ENCODE peak calls at places on chromosomes 4 and X, in seven cellular contexts. T, F, W, D, A, Q and I are unnamed samples.

GRCh38 chr4:176549161-176549865 is 229.5 kb downstream of the SPCS3 start:
- DNase-seq in T (no peak), F (no peak), A (peak), Q (no peak), W (no peak), D (no peak), I (no peak)

GRCh38 chr4:165288639-165289428 is 38.6 kb upstream of the MSMO1 start:
- DNase-seq in D (no peak), W (no peak), Q (no peak), F (no peak), T (peak), A (peak), I (no peak)

GRCh38 chr4:155377281-155377680 is 516 bp upstream of the MAP9 start:
- DNase-seq in T (peak), D (no peak), A (peak), Q (no peak), F (no peak), W (no peak), I (no peak)

GRCh38 chrX:17591741-17592110 is 145.6 kb upstream of the SCML1 start:
- DNase-seq in W (no peak), F (no peak), D (no peak), Q (peak), A (peak), T (peak), I (no peak)

GRCh38 chr4:109703664-109704351 is 563 bp upstream of the CASP6 start:
- DNase-seq in D (no peak), W (peak), F (no peak), A (no peak), T (peak), Q (no peak), I (no peak)

GRCh38 chrX:74922922-74923321 is 2.3 kb downstream of the NEXMIF start:
- DNase-seq in T (no peak), D (no peak), Q (no peak), W (no peak), F (no peak), A (no peak), I (peak)

GRCh38 chr4:8754634-8755589 is 116.7 kb downstream of the HMX1 start:
- DNase-seq in T (no peak), Q (no peak), W (no peak), F (no peak), D (no peak), A (no peak), I (no peak)

GRCh38 chr4:13902141-13902540 is 274.6 kb upstream of the BOD1L1 start:
- DNase-seq in D (no peak), Q (no peak), F (no peak), W (no peak), A (no peak), T (no peak), I (no peak)

GRCh38 chr4:13528823-13529129 is 15.5 kb downstream of the NKX3-2 start:
- DNase-seq in A (no peak), T (no peak), D (no peak), F (no peak), W (no peak), Q (no peak), I (peak)

GRCh38 chrX:39953879-39954278 is 143.9 kb downstream of the BCOR start:
- DNase-seq in W (peak), T (peak), D (no peak), Q (peak), F (no peak), A (peak), I (no peak)

DNA sequence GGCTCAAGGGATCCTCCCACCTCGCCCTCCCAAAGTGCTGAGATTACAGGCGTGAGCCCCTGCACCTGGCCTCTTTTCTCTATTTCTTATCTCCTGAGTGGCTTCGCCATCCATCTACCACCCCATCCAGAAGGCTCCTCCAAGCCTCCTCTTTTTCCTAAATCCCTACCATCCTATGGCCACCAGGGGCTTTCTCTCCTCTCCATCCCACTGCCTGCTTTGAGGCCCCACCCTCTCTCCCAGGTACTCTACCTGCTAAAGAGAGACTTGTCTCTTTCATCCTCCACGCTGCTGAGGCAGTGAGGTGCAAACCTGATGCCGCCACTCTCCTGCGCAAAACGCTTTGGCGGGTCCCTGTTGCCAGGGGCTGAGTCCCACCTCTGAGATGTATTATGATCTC is 7.0 kb downstream of the RS1 start:
- DNase-seq in W (no peak), D (no peak), T (no peak), A (no peak), F (no peak), Q (no peak), I (no peak)
- TF ChIP-seq CTCF in W (no peak), D (no peak), T (peak), A (no peak), F (no peak), Q (no peak), I (no peak)

GRCh38 chr4:126221717-126222116 is 907.0 kb downstream of the FAT4 start:
- DNase-seq in Q (no peak), A (no peak), T (no peak), F (no peak), W (no peak), D (no peak), I (no peak)

GRCh38 chr4:126221262-126221661 is 906.5 kb downstream of the FAT4 start:
- DNase-seq in F (no peak), D (no peak), T (no peak), W (no peak), A (no peak), Q (no peak), I (no peak)

DNA sequence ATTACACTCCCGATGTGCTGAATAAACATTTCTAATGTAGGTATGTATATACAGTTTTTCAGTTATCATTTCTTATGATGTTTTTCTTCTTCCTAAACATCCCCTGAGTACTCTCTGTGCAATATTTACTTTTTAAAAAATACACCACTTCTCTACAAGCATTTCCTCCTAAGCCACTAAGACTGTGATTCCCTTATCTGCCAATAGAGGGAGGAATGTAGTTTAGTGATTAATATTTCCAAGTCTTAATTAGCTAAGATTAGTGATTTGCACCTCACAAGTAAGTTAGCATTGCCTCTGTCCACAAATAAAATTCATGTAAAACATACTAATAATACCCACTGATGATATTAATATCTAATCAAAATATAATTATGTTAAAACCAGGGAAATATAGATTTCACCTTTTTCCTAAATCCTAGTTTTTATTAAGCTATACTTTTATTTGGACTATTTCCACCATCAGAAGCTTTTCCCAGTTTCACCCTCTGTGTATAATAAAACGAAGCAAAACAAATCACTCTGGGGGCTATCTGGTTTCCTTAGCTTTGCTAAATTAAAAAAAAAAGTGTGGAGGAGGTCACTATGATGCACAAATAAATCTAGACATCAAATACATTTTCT is 909.1 kb downstream of the FAT4 start:
- DNase-seq in Q (no peak), F (no peak), A (peak), D (no peak), W (peak), T (no peak), I (no peak)
- TF ChIP-seq CTCF in Q (peak), F (no peak), A (peak), D (no peak), W (peak), T (peak), I (peak)

GRCh38 chr4:44580231-44580630 is 71.2 kb downstream of the YIPF7 start:
- DNase-seq in T (no peak), W (no peak), A (no peak), D (no peak), Q (no peak), F (no peak), I (no peak)

GRCh38 chr4:44578954-44579353 is 72.5 kb downstream of the YIPF7 start:
- DNase-seq in Q (no peak), W (no peak), T (no peak), F (no peak), D (no peak), A (no peak), I (no peak)

DNA sequence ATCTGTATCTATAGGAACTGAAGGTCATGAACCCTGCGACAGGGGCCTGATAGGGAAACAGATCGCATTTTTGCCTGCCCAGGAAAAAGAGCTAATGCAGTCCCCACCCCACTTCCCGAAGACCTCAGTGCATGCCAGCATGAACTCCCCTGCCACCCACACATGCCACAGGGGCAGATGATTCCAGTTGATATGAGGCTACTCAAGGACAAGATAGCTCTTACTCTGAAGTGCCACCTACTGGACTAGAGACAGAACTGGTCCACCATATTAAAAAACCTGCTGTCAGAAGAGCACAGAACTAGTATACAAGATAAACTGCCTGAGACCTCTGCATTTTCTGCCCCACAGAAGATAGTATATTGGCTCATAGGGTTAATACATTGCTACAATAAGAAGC is 68.0 kb downstream of the YIPF7 start:
- DNase-seq in A (no peak), D (no peak), T (no peak), W (no peak), Q (no peak), F (no peak), I (peak)
- TF ChIP-seq CTCF in A (no peak), D (no peak), T (no peak), W (no peak), Q (no peak), F (no peak), I (peak)

GRCh38 chr4:108168672-108169562 is at the start of gene LEF1:
- DNase-seq in T (peak), Q (no peak), A (peak), D (peak), W (peak), F (no peak), I (peak)

GRCh38 chr4:108168213-108168671 is 490 bp downstream of the LEF1 start:
- DNase-seq in A (peak), Q (no peak), F (peak), D (peak), T (no peak), W (no peak), I (no peak)

GRCh38 chr4:108166038-108166437 is 2.7 kb downstream of the LEF1 start:
- DNase-seq in D (peak), F (no peak), T (no peak), A (no peak), W (no peak), Q (no peak), I (no peak)

GRCh38 chr4:108165601-108166000 is 3.1 kb downstream of the LEF1 start:
- DNase-seq in D (no peak), Q (no peak), F (no peak), T (no peak), A (no peak), W (no peak), I (no peak)

DNA sequence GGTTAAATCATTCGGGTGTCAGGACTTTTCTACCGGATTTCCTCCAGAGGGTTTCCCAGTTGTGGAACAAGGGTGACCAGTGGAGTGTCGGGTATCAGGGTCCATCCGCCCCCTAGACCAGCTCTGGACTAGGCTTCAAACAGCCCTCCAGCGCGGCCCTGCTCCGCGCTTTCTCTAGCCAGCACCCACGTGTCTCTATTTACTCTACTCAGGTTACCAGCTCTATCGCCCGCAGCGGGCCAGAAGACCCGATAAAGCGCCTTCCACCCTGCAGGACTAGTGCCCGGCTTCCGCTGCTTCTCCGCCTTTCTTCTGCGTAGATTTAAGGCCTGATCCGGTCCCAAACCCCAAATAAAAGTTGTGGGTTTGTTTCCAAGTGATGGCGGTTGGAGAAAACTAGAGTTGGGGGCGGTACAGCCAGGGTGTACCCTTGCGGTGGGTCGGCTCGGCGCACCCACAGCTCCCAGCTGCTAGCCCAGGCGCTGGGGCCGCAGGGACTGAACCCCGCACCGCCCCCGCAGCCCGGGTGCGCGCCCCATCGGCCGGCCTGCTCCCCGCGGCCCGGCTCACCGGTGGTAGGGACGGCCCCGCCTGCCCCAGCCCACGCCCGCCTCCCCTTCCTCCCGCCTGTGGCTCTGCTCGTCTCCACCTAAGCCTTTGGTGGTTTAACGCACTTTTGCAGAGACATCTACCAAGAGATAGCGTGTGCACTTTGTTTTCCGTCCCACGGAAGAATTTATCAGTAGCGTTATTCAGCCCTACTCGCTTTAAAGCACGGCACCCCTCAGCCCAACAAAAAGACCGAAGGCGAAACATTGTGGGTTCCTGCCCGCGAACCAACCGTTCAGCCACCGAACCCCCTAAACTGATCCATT is 2.1 kb downstream of the LEF1 start:
- DNase-seq in Q (no peak), F (peak), A (peak), D (peak), W (peak), T (no peak), I (peak)
- TF ChIP-seq CTCF in Q (no peak), F (no peak), A (peak), D (no peak), W (no peak), T (peak), I (no peak)

GRCh38 chrX:15930585-15930984 is 76.0 kb upstream of the AP1S2 start:
- DNase-seq in D (no peak), W (peak), T (no peak), A (peak), Q (no peak), F (no peak), I (peak)
- TF ChIP-seq CTCF in D (no peak), W (peak), T (peak), A (peak), Q (no peak), F (no peak), I (no peak)

GRCh38 chrX:12446342-12447075 is 308.2 kb downstream of the FRMPD4 start:
- DNase-seq in A (peak), F (no peak), T (peak), D (no peak), Q (no peak), W (no peak), I (no peak)

GRCh38 chrX:12439396-12439795 is 301.1 kb downstream of the FRMPD4 start:
- DNase-seq in Q (no peak), T (no peak), W (no peak), F (no peak), A (peak), D (no peak), I (no peak)

GRCh38 chrX:12443534-12444098 is 305.3 kb downstream of the FRMPD4 start:
- DNase-seq in T (no peak), A (no peak), Q (no peak), W (no peak), D (no peak), F (no peak), I (peak)

GRCh38 chrX:12440245-12440644 is 302.0 kb downstream of the FRMPD4 start:
- DNase-seq in Q (no peak), T (no peak), D (no peak), W (no peak), A (no peak), F (no peak), I (no peak)

GRCh38 chrX:12441376-12442128 is 303.3 kb downstream of the FRMPD4 start:
- DNase-seq in Q (no peak), D (no peak), W (no peak), F (no peak), A (peak), T (peak), I (no peak)
- TF ChIP-seq CTCF in Q (no peak), D (no peak), W (no peak), F (no peak), A (no peak), T (no peak), I (no peak)